ENCODE peak calls at places on chromosomes 3 and 15, in five cellular contexts. M, Z, C, J and L are unnamed samples.

GRCh38 chr3:114675104-114675503 is 381.3 kb downstream of the TIGIT start:
- DNase-seq in M (no peak), J (no peak), Z (peak; percentile 60), C (peak; percentile 15), L (no peak)

GRCh38 chr15:99978426-99978825 is 245.2 kb upstream of the LYSMD4 start:
- DNase-seq in M (no peak), C (peak; percentile 64), J (no peak), Z (no peak), L (no peak)

GRCh38 chr3:150721285-150722130 is 17.8 kb upstream of the ERICH6 start:
- DNase-seq in C (peak; percentile 87), J (no peak), M (peak; percentile 84), Z (peak; percentile 79), L (peak; percentile 76)

GRCh38 chr15:80072285-80072684 is 12.8 kb downstream of the ZFAND6 start:
- DNase-seq in Z (peak; percentile 94), J (peak; percentile 90), M (peak; percentile 93), C (peak; percentile 91), L (peak; percentile 81)

GRCh38 chr3:134092231-134092701 is 62.5 kb upstream of the SLCO2A1 start:
- DNase-seq in C (no peak), J (peak; percentile 41), Z (peak; percentile 72), M (no peak), L (peak; percentile 40)

GRCh38 chr15:85380860-85381535 is 595 bp downstream of the AKAP13 start:
- DNase-seq in J (peak; percentile 3), C (peak; percentile 73), Z (no peak), M (peak; percentile 45), L (peak; percentile 72)

GRCh38 chr15:99106417-99107220 is 1.7 kb downstream of the SYNM start:
- DNase-seq in Z (peak; percentile 98), M (no peak), C (no peak), J (no peak), L (no peak)

GRCh38 chr3:67381667-67382272 is 272.6 kb downstream of the SUCLG2 start:
- DNase-seq in M (peak; percentile 2), C (peak; percentile 49), Z (peak; percentile 57), J (no peak), L (peak; percentile 37)

GRCh38 chr3:135802171-135802570 is 163.4 kb upstream of the PPP2R3A start:
- DNase-seq in Z (no peak), M (no peak), C (no peak), J (no peak), L (no peak)

GRCh38 chr3:146750196-146750595 is 145.1 kb upstream of the PLSCR5 start:
- DNase-seq in M (no peak), J (peak; percentile 52), C (no peak), Z (peak; percentile 9), L (no peak)

GRCh38 chr15:75030023-75030413 is 6.6 kb downstream of the PPCDC start:
- DNase-seq in J (no peak), M (peak; percentile 87), C (no peak), Z (peak; percentile 46), L (no peak)

GRCh38 chr15:72782993-72783562 is 480 bp downstream of the ADPGK start:
- DNase-seq in M (no peak), J (no peak), C (peak; percentile 43), Z (peak; percentile 40), L (no peak)

GRCh38 chr3:4656059-4656458 is 162.9 kb downstream of the ITPR1 start:
- DNase-seq in M (peak; percentile 82), Z (peak; percentile 70), J (peak; percentile 60), C (peak; percentile 91), L (peak; percentile 83)

GRCh38 chr15:66138882-66139281 is 114.7 kb downstream of the MEGF11 start:
- DNase-seq in C (no peak), Z (no peak), M (no peak), J (no peak), L (no peak)

GRCh38 chr3:112086018-112086854 is at the start of gene C3orf52:
- DNase-seq in J (peak; percentile 70), Z (peak; percentile 63), C (peak; percentile 96), M (peak; percentile 61), L (peak; percentile 94)

GRCh38 chr3:112088944-112089343 is 2.8 kb downstream of the C3orf52 start:
- DNase-seq in M (no peak), Z (no peak), C (no peak), J (no peak), L (no peak)

GRCh38 chr3:112089956-112090898 is 4.0 kb downstream of the C3orf52 start:
- DNase-seq in M (peak; percentile 71), Z (no peak), J (no peak), C (no peak), L (peak; percentile 23)

GRCh38 chr3:112086857-112087524 is 802 bp downstream of the C3orf52 start:
- DNase-seq in C (peak; percentile 19), Z (no peak), J (peak; percentile 57), M (no peak), L (peak; percentile 16)

DNA sequence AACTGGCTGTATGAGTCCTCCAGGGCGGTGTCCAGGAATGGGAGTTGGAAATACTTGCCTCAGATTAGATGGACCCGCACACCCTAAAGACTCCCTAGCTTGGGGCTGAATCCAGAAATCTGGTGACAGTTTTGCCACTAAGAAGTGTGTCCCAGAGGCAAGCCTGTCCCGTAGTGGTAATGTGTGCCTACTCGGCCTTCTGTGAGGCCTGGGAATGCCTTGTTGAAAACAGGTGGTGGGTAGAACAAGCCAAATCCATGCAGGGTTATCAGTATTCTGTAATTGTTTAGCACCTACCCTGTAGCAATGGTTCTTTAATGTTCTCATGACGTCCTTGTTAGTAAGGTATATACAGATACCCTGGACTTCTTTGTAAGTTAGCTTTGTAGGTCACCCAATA is 1.6 kb downstream of the C3orf52 start:
- DNase-seq in M (no peak), J (no peak), Z (no peak), C (no peak), L (no peak)
- H3K4me1 ChIP-seq in M (peaks cover 10% of the 10 kb centered on the region), J (peaks cover 23% of the 10 kb centered on the region), Z (no peaks in the 10 kb centered on the region), C (peaks cover 29% of the 10 kb centered on the region), L (peaks cover 50% of the 10 kb centered on the region)

GRCh38 chr3:56988874-56989433 is 71.5 kb upstream of the SPATA12 start:
- DNase-seq in M (peak; percentile 69), Z (peak; percentile 86), C (peak; percentile 94), J (peak; percentile 44), L (peak; percentile 93)
- TF ChIP-seq CTCF in M (peak; percentile 59), Z (peak; percentile 71), C (peak; percentile 89), J (peak; percentile 74), L (peak; percentile 89)

GRCh38 chr3:62373714-62374333 is 474 bp upstream of the FEZF2 start:
- DNase-seq in J (no peak), C (peak; percentile 26), M (no peak), Z (no peak), L (no peak)
- TF ChIP-seq EZH2 in J (peak; percentile 69), C (no peak), M (peak; percentile 61), Z (peak; percentile 95), L (peak; percentile 86)

GRCh38 chr3:179020112-179020511 is 51.5 kb downstream of the ZMAT3 start:
- DNase-seq in J (no peak), C (no peak), Z (peak; percentile 25), M (peak; percentile 14), L (no peak)
- H3K4me1 ChIP-seq in J (no peaks in the 10 kb centered on the region), C (no peaks in the 10 kb centered on the region), Z (no peaks in the 10 kb centered on the region), M (peaks cover 29% of the 10 kb centered on the region), L (no peaks in the 10 kb centered on the region)

DNA sequence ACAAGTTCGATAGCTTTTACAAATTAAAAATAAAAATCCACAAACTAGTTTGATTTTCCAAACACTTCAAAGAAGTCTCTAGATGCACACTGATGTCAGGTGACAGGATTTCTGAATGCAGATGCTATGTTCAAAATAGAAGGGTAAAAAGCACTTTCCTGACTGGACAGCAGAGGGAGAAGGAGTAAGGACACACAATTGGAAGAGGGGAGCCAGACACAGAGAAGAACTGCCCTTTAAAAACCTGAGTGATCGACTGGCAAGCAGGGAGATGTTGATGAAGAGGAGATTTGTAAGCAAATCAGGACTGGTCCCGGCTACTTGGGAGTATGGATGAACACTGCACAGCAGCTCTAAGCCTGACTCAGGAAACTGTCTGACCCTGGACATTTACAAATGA is 612.8 kb downstream of the MAGI1 start:
- DNase-seq in C (peak; percentile 35), J (no peak), M (peak; percentile 8), Z (peak; percentile 39), L (peak; percentile 22)
- TF ChIP-seq CTCF in C (peak; percentile 47), J (peak; percentile 52), M (peak; percentile 23), Z (peak; percentile 44), L (peak; percentile 40)

GRCh38 chr3:98921957-98922356 is 20.5 kb upstream of the DCBLD2 start:
- DNase-seq in C (no peak), J (peak; percentile 45), M (no peak), Z (no peak), L (no peak)

GRCh38 chr3:98917608-98918007 is 16.1 kb upstream of the DCBLD2 start:
- DNase-seq in J (no peak), C (no peak), Z (no peak), M (no peak), L (no peak)

GRCh38 chr3:98914210-98915080 is 12.9 kb upstream of the DCBLD2 start:
- DNase-seq in Z (peak; percentile 21), M (no peak), C (no peak), J (no peak), L (no peak)

GRCh38 chr3:98918586-98918985 is 17.1 kb upstream of the DCBLD2 start:
- DNase-seq in M (no peak), C (no peak), Z (no peak), J (peak; percentile 59), L (no peak)

GRCh38 chr3:98920166-98920565 is 18.7 kb upstream of the DCBLD2 start:
- DNase-seq in J (no peak), C (no peak), M (no peak), Z (no peak), L (no peak)
- TF ChIP-seq EZH2 in J (no peak), C (no peak), M (no peak), Z (no peak), L (no peak)

GRCh38 chr3:42532229-42532628 is 29.8 kb downstream of the VIPR1 start:
- DNase-seq in Z (no peak), J (no peak), M (no peak), C (no peak), L (no peak)
- H3K4me1 ChIP-seq in Z (no peaks in the 10 kb centered on the region), J (no peaks in the 10 kb centered on the region), M (no peaks in the 10 kb centered on the region), C (peaks cover 5% of the 10 kb centered on the region), L (no peaks in the 10 kb centered on the region)

GRCh38 chr3:107897471-107898180 is 193.2 kb downstream of the CD47 start:
- DNase-seq in J (peak; percentile 64), C (no peak), Z (peak; percentile 23), M (no peak), L (no peak)

GRCh38 chr3:107899996-107900651 is 190.7 kb downstream of the CD47 start:
- DNase-seq in Z (peak; percentile 60), J (no peak), M (no peak), C (no peak), L (no peak)

GRCh38 chr3:107892960-107893359 is 197.9 kb downstream of the CD47 start:
- DNase-seq in J (no peak), Z (no peak), C (no peak), M (no peak), L (no peak)

DNA sequence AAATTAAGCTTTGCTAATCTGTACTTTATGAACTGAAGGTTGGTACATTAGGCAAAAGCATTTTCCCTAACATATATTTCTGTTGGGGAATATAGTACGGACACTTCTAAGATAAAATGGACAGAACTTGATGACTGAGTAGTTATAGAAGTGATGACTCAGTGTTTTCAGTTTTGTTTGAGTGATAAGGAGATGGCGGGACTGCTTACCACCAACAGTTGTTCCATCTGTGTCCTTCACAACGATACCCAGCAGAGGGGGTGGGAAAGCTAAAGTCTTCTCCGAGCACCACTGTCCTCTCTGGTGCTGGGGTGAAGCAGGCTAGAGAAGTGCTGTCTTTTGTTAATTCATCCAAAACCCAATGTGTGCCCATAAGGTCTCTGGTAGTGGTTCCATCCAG is 195.8 kb downstream of the CD47 start:
- DNase-seq in C (no peak), Z (no peak), M (no peak), J (no peak), L (no peak)
- TF ChIP-seq CTCF in C (no peak), Z (no peak), M (no peak), J (no peak), L (no peak)

GRCh38 chr3:13419356-13420050 is 619 bp downstream of the NUP210 start:
- DNase-seq in C (peak; percentile 61), J (no peak), M (no peak), Z (no peak), L (peak; percentile 71)
- TF ChIP-seq EZH2 in C (no peak), J (peak; percentile 60), M (no peak), Z (peak; percentile 73), L (no peak)